ENCODE peak calls at places on chromosomes 7 and 10, in eight cellular contexts. A is stimulated activated CD4-positive, alpha-beta T cell treated with anti-CD3 and anti-CD28 coated beads, Interleukin-12 subunit alpha, Interleukin-12 subunit beta, amount 100 ng/mL, for 48 hours; G is HFFc6; N is activated T-cell treated with anti-CD3 and anti-CD28 coated beads, Interleukin-2, amount 50 U/mL, for 72 hours; W is T-helper 1 cell; I is effector memory CD4-positive, alpha-beta T cell; H is epithelial cell of esophagus; O is caudate nucleus. X is an unnamed sample.
A peak's percentile ranks its signal among the peaks of the same experiment; 100 is the strongest.

GRCh38 chr10:87625658-87626057 is 34.0 kb upstream of the PAPSS2 start:
- DNase-seq in A (no peak), W (no peak), G (no peak), O (no peak), N (no peak), H (no peak), I (no peak), X (no peak)

GRCh38 chr10:621981-622740 is 67.3 kb downstream of the DIP2C start:
- DNase-seq in W (no peak), O (no peak), I (no peak), N (no peak), G (no peak), H (no peak), A (no peak), X (no peak)

GRCh38 chr7:138975343-138976104 is 5.7 kb downstream of the KIAA1549 start:
- DNase-seq in A (no peak), G (no peak), I (no peak), O (no peak), W (no peak), N (no peak), H (no peak), X (no peak)

GRCh38 chr7:155007947-155008346 is 5.0 kb upstream of the PAXIP1 start:
- DNase-seq in A (peak; percentile 4), O (no peak), I (no peak), W (no peak), G (no peak), H (peak; percentile 15), N (peak; percentile 10), X (no peak)

GRCh38 chr7:75056476-75056875 is 17.1 kb downstream of the RCC1L start:
- DNase-seq in I (no peak), N (no peak), A (no peak), G (no peak), H (no peak), W (no peak), O (no peak), X (no peak)

GRCh38 chr10:132616170-132616994 is 78.8 kb downstream of the INPP5A start:
- DNase-seq in A (peak; percentile 61), N (peak; percentile 85), H (no peak), I (peak; percentile 52), O (no peak), W (peak; percentile 46), G (no peak), X (no peak)

GRCh38 chr10:35758086-35758485 is 116.0 kb upstream of the FZD8 start:
- DNase-seq in A (no peak), H (no peak), N (no peak), O (no peak), G (no peak), W (no peak), I (no peak), X (no peak)

GRCh38 chr7:91463330-91463729 is 199.1 kb downstream of the FZD1 start:
- DNase-seq in N (no peak), W (no peak), A (no peak), G (no peak), H (no peak), O (no peak), I (no peak), X (no peak)

GRCh38 chr7:114574384-114574783 is 159.8 kb downstream of the FOXP2 start:
- DNase-seq in G (no peak), I (no peak), N (no peak), A (no peak), W (no peak), H (peak; percentile 74), O (no peak), X (no peak)